ENCODE peak calls at places on chromosomes 12 and 14, in four cellular contexts. One of them, this sample, is unnamed.

GRCh38 chr14:20460458-20461229 is 590 bp downstream of the PIP4P1 start:
- DNase-seq in Daoy: no peak
- DNase-seq in iris pigment epithelial cell: no peak
- DNase-seq in AG04450: no peak
- DNase-seq in this sample: peak; percentile 86

GRCh38 chr12:91381309-91381804 is 198.7 kb upstream of the DCN start:
- DNase-seq in Daoy: peak; percentile 14
- DNase-seq in iris pigment epithelial cell: peak; percentile 91
- DNase-seq in AG04450: peak; percentile 76
- DNase-seq in this sample: no peak

GRCh38 chr12:31736472-31736871 is 7.7 kb upstream of the AMN1 start:
- DNase-seq in Daoy: peak; percentile 92
- DNase-seq in iris pigment epithelial cell: peak; percentile 91
- DNase-seq in AG04450: no peak
- DNase-seq in this sample: peak; percentile 58

GRCh38 chr14:59161571-59162175 is 26.8 kb upstream of the DAAM1 start:
- DNase-seq in Daoy: peak; percentile 70
- DNase-seq in iris pigment epithelial cell: peak; percentile 83
- DNase-seq in AG04450: peak; percentile 33
- DNase-seq in this sample: no peak

GRCh38 chr12:120783197-120783596 is 57.6 kb downstream of the ACADS start:
- DNase-seq in Daoy: peak; percentile 33
- DNase-seq in iris pigment epithelial cell: peak; percentile 87
- DNase-seq in AG04450: peak; percentile 45
- DNase-seq in this sample: no peak

GRCh38 chr14:71142375-71143038 is 235.2 kb downstream of the PCNX1 start:
- DNase-seq in Daoy: peak; percentile 67
- DNase-seq in iris pigment epithelial cell: peak; percentile 97
- DNase-seq in AG04450: peak; percentile 91
- DNase-seq in this sample: no peak

GRCh38 chr14:102085503-102085902 is 1.3 kb downstream of the HSP90AA1 start:
- DNase-seq in Daoy: no peak
- DNase-seq in iris pigment epithelial cell: no peak
- DNase-seq in AG04450: no peak
- DNase-seq in this sample: no peak

GRCh38 chr12:125186471-125187147 is 121.4 kb downstream of the AACS start:
- DNase-seq in Daoy: no peak
- DNase-seq in iris pigment epithelial cell: peak; percentile 41
- DNase-seq in AG04450: no peak
- DNase-seq in this sample: no peak

GRCh38 chr12:24913953-24914352 is 34.9 kb downstream of the BCAT1 start:
- DNase-seq in Daoy: no peak
- DNase-seq in iris pigment epithelial cell: no peak
- DNase-seq in AG04450: no peak
- DNase-seq in this sample: no peak

GRCh38 chr12:129069886-129070285 is 216.6 kb downstream of the GLT1D1 start:
- DNase-seq in Daoy: peak; percentile 63
- DNase-seq in iris pigment epithelial cell: no peak
- DNase-seq in AG04450: no peak
- DNase-seq in this sample: no peak

GRCh38 chr14:54300881-54301280 is 95.9 kb upstream of the CDKN3 start:
- DNase-seq in Daoy: no peak
- DNase-seq in iris pigment epithelial cell: no peak
- DNase-seq in AG04450: no peak
- DNase-seq in this sample: no peak

GRCh38 chr12:76899522-76899921 is 20.7 kb upstream of the CSRP2 start:
- DNase-seq in Daoy: no peak
- DNase-seq in iris pigment epithelial cell: no peak
- DNase-seq in AG04450: no peak
- DNase-seq in this sample: no peak

GRCh38 chr12:26158078-26158764 is 33.4 kb upstream of the BHLHE41 start:
- DNase-seq in Daoy: no peak
- DNase-seq in iris pigment epithelial cell: no peak
- DNase-seq in AG04450: no peak
- DNase-seq in this sample: no peak

GRCh38 chr14:101538865-101539264 is 22.4 kb upstream of the DIO3 start:
- DNase-seq in Daoy: no peak
- DNase-seq in iris pigment epithelial cell: no peak
- DNase-seq in AG04450: no peak
- DNase-seq in this sample: no peak